ENCODE peak calls at places on chromosomes 11 and 22, in four cellular contexts. P is left lung, K is AG09319, E is right atrium auricular region. Z is an unnamed sample.

GRCh38 chr11:119916568-119916967 is 187.6 kb upstream of the NECTIN1 start:
- DNase-seq in P (no peak), K (no peak), E (no peak), Z (no peak)

GRCh38 chr22:37165940-37166674 is 16.4 kb upstream of the IL2RB start:
- DNase-seq in P (peak), K (no peak), E (no peak), Z (no peak)

GRCh38 chr11:10529279-10529678 is 11.7 kb downstream of the RNF141 start:
- DNase-seq in P (no peak), K (no peak), E (no peak), Z (no peak)

GRCh38 chr11:10514713-10515112 is 26.3 kb downstream of the RNF141 start:
- DNase-seq in P (no peak), K (no peak), E (no peak), Z (no peak)

GRCh38 chr11:471468-472145 is 21.5 kb downstream of the PTDSS2 start:
- DNase-seq in P (peak), K (no peak), E (no peak), Z (no peak)

GRCh38 chr11:111977141-111978027 is 40.2 kb downstream of the DIXDC1 start:
- DNase-seq in P (peak), K (no peak), E (peak), Z (peak)

GRCh38 chr11:74278721-74279148 is 32.7 kb downstream of the P4HA3 start:
- DNase-seq in P (no peak), K (peak), E (peak), Z (no peak)

GRCh38 chr11:88345408-88345807 is 7.9 kb upstream of the CTSC start:
- DNase-seq in P (no peak), K (no peak), E (no peak), Z (no peak)

GRCh38 chr22:49035818-49036457 is 791.7 kb downstream of the BRD1 start:
- DNase-seq in P (no peak), K (no peak), E (no peak), Z (no peak)

DNA sequence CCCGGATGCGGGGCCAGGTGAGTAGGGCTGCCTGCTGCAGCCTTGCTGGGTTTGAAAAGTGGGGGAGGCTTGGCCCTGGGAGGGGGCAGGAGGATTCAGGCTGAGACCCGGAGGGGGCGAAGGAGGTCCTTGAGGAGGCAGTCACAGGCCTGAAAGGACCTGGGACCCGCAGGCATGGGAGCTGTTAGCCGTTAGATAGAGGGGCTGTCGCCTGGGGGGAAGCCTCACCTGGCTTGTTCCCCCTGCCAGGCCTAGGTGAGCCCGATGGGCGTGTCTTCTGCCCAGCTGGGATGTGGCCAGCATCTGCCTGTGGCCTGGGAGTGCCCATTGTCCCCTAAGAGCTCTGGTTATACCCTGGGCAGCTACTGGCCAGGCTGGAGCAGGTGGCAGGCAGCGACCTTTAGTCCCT is 1.8 kb upstream of the DUSP8 start:
- DNase-seq in P (peak), K (no peak), E (no peak), Z (no peak)
- TF ChIP-seq CTCF in P (no peak), K (no peak), E (no peak), Z (no peak)

GRCh38 chr22:30430933-30431332 is 5.4 kb downstream of the MTFP1 start:
- DNase-seq in P (no peak), K (no peak), E (no peak), Z (no peak)
- TF ChIP-seq CTCF in P (no peak), K (no peak), E (no peak), Z (no peak)

GRCh38 chr11:110367571-110367970 is 62.2 kb upstream of the FDX1 start:
- DNase-seq in P (no peak), K (no peak), E (no peak), Z (no peak)
- TF ChIP-seq CTCF in P (peak), K (no peak), E (peak), Z (peak)

GRCh38 chr22:27317156-27317555 is 484.4 kb downstream of the MN1 start:
- DNase-seq in P (no peak), K (no peak), E (no peak), Z (no peak)
- TF ChIP-seq CTCF in P (no peak), K (no peak), E (no peak), Z (peak)

Z was measured in osteocyte.